ENCODE peak calls at places on chromosomes 4 and X, in ten cellular contexts. K, P, S, U, H, B, Y, Z, A and O are unnamed samples.

GRCh38 chr4:128630881-128631280 is 178.6 kb upstream of the JADE1 start:
- DNase-seq in K (no peak), P (peak), S (no peak), U (no peak), H (peak), B (no peak), Y (no peak), Z (no peak), A (no peak), O (no peak)

GRCh38 chr4:110638347-110638746 is 15.5 kb upstream of the PITX2 start:
- DNase-seq in K (no peak), P (no peak), S (no peak), U (no peak), H (no peak), B (no peak), Y (no peak), Z (no peak), A (no peak), O (no peak)

GRCh38 chrX:88940904-88941303 is 193.9 kb downstream of the CPXCR1 start:
- DNase-seq in K (no peak), P (no peak), S (no peak), U (no peak), H (no peak), B (no peak), Y (no peak), Z (no peak), A (no peak), O (no peak)

GRCh38 chr4:25861951-25862410 is 807 bp downstream of the SEL1L3 start:
- DNase-seq in K (peak), P (peak), S (peak), U (peak), H (peak), B (peak), Y (no peak), Z (peak), A (no peak), O (no peak)

GRCh38 chrX:23643020-23643419 is 24.3 kb upstream of the PRDX4 start:
- DNase-seq in K (no peak), P (no peak), S (no peak), U (no peak), H (no peak), B (no peak), Y (no peak), Z (no peak), A (no peak), O (no peak)

GRCh38 chr4:52813546-52813945 is 48.6 kb upstream of the RASL11B start:
- DNase-seq in K (no peak), P (no peak), S (no peak), U (no peak), H (no peak), B (no peak), Y (no peak), Z (no peak), A (no peak), O (no peak)

GRCh38 chrX:109632906-109633504 is 8.0 kb upstream of the KCNE5 start:
- DNase-seq in K (no peak), P (peak), S (peak), U (peak), H (peak), B (no peak), Y (no peak), Z (peak), A (no peak), O (no peak)

GRCh38 chr4:37561803-37562207 is 124.4 kb downstream of the RELL1 start:
- DNase-seq in K (no peak), P (peak), S (peak), U (peak), H (peak), B (no peak), Y (no peak), Z (peak), A (no peak), O (no peak)

GRCh38 chrX:34509394-34509793 is 147.7 kb downstream of the TMEM47 start:
- DNase-seq in K (no peak), P (no peak), S (no peak), U (no peak), H (no peak), B (no peak), Y (no peak), Z (no peak), A (no peak), O (no peak)

GRCh38 chrX:151958101-151958500 is 16.4 kb downstream of the GABRE start:
- DNase-seq in K (no peak), P (no peak), S (no peak), U (no peak), H (no peak), B (no peak), Y (no peak), Z (no peak), A (no peak), O (no peak)

GRCh38 chr4:173211838-173212237 is 43.2 kb downstream of the GALNT7 start:
- DNase-seq in K (no peak), P (peak), S (peak), U (peak), H (peak), B (no peak), Y (no peak), Z (peak), A (no peak), O (no peak)

GRCh38 chrX:46626566-46626965 is 53.0 kb downstream of the CHST7 start:
- DNase-seq in K (no peak), P (no peak), S (peak), U (no peak), H (no peak), B (no peak), Y (no peak), Z (no peak), A (no peak), O (no peak)